ENCODE peak calls at places on chromosomes 16 and 17, in seven cellular contexts. I is D721Med; B is OCI-LY7; H is glutamatergic neuron; L is lower lobe of right lung; Z is activated CD8-positive, alpha-beta T cell treated with anti-CD3 and anti-CD28 coated beads, Interleukin-2, amount 10 ng/mL, durations not matched to agents 7 days and 5 days; M is uterus. S is an unnamed sample.
A peak's percentile ranks its signal among the peaks of the same experiment; 100 is the strongest.

GRCh38 chr17:3557768-3558583 is at the start of gene TRPV3:
- DNase-seq in I (no peak), B (no peak), H (no peak), L (no peak), Z (no peak), M (no peak), S (no peak)

GRCh38 chr17:67137026-67137370 is 92.6 kb downstream of the CACNG1 start:
- DNase-seq in I (no peak), B (no peak), H (no peak), L (no peak), Z (no peak), M (no peak), S (peak; percentile 12)

GRCh38 chr16:16116841-16117240 is 106.5 kb downstream of the ABCC6 start:
- DNase-seq in I (no peak), B (no peak), H (no peak), L (no peak), Z (no peak), M (no peak), S (no peak)

GRCh38 chr16:81778861-81779539 is at the start of gene PLCG2:
- DNase-seq in I (peak; percentile 32), B (peak; percentile 85), H (peak; percentile 72), L (peak; percentile 89), Z (peak; percentile 86), M (peak; percentile 47), S (no peak)

GRCh38 chr16:14241631-14242030 is 170.5 kb downstream of the MRTFB start:
- DNase-seq in I (no peak), B (no peak), H (no peak), L (no peak), Z (no peak), M (no peak), S (no peak)

GRCh38 chr16:57003439-57004386 is 14.4 kb downstream of the NLRC5 start:
- DNase-seq in I (no peak), B (peak; percentile 76), H (no peak), L (no peak), Z (no peak), M (no peak), S (no peak)

GRCh38 chr17:50474523-50474922 is 4.1 kb upstream of the RSAD1 start:
- DNase-seq in I (no peak), B (no peak), H (no peak), L (peak; percentile 7), Z (no peak), M (no peak), S (no peak)

GRCh38 chr16:79801550-79802090 is 201.1 kb upstream of the MAF start:
- DNase-seq in I (no peak), B (no peak), H (no peak), L (no peak), Z (no peak), M (no peak), S (peak; percentile 28)

GRCh38 chr17:34999456-34999855 is 19.1 kb downstream of the LIG3 start:
- DNase-seq in I (no peak), B (no peak), H (no peak), L (no peak), Z (no peak), M (no peak), S (no peak)

GRCh38 chr17:40447148-40447644 is 3.9 kb downstream of the IGFBP4 start:
- DNase-seq in I (no peak), B (no peak), H (no peak), L (no peak), Z (no peak), M (peak; percentile 67), S (no peak)

GRCh38 chr17:79065105-79065670 is 9.4 kb upstream of the ENGASE start:
- DNase-seq in I (peak; percentile 19), B (peak; percentile 48), H (peak; percentile 52), L (no peak), Z (peak; percentile 66), M (no peak), S (no peak)

GRCh38 chr16:24255446-24256352 is at the start of gene CACNG3:
- DNase-seq in I (no peak), B (peak; percentile 37), H (peak; percentile 52), L (peak; percentile 60), Z (peak; percentile 84), M (no peak), S (peak; percentile 19)

GRCh38 chr17:6066183-6066948 is 3.8 kb upstream of the WSCD1 start:
- DNase-seq in I (no peak), B (no peak), H (no peak), L (no peak), Z (no peak), M (no peak), S (peak; percentile 16)

GRCh38 chr16:87744750-87745514 is 20.9 kb downstream of the KLHDC4 start:
- DNase-seq in I (no peak), B (no peak), H (no peak), L (no peak), Z (no peak), M (no peak), S (no peak)

GRCh38 chr17:17694229-17695081 is 13.2 kb downstream of the RAI1 start:
- DNase-seq in I (peak; percentile 86), B (peak; percentile 73), H (peak; percentile 67), L (peak; percentile 79), Z (peak; percentile 76), M (peak; percentile 85), S (peak; percentile 70)

GRCh38 chr16:49811630-49812334 is 44.1 kb downstream of the ZNF423 start:
- DNase-seq in I (no peak), B (no peak), H (peak; percentile 70), L (no peak), Z (no peak), M (no peak), S (no peak)

GRCh38 chr17:38663125-38663751 is 11.5 kb downstream of the EPOP start:
- DNase-seq in I (peak; percentile 83), B (peak; percentile 78), H (peak; percentile 88), L (peak; percentile 74), Z (peak; percentile 64), M (no peak), S (peak; percentile 26)

GRCh38 chr17:57995076-57995956 is 7.3 kb upstream of the VEZF1 start:
- DNase-seq in I (no peak), B (peak; percentile 77), H (peak; percentile 50), L (no peak), Z (peak; percentile 64), M (peak; percentile 69), S (peak; percentile 56)

GRCh38 chr16:70749681-70750601 is 51.0 kb downstream of the VAC14 start:
- DNase-seq in I (no peak), B (no peak), H (peak; percentile 66), L (no peak), Z (no peak), M (peak; percentile 68), S (no peak)

GRCh38 chr17:19753661-19754463 is 5.8 kb upstream of the ALDH3A1 start:
- DNase-seq in I (no peak), B (no peak), H (no peak), L (peak; percentile 65), Z (no peak), M (no peak), S (no peak)

GRCh38 chr16:20747030-20747816 is 5.6 kb upstream of the THUMPD1 start:
- DNase-seq in I (no peak), B (peak; percentile 19), H (no peak), L (no peak), Z (no peak), M (no peak), S (no peak)